ENCODE peak calls at places on chromosomes 5 and 9, in nine cellular contexts. G, U, Y, V, M, O, W, R and C are unnamed samples.

GRCh38 chr5:80935811-80936385 is 24.3 kb upstream of the RASGRF2 start:
- DNase-seq in G (no peak), U (no peak), Y (no peak), V (peak), M (no peak), O (no peak), W (no peak), R (no peak), C (no peak)

GRCh38 chr9:70085241-70085640 is 41.6 kb downstream of the MAMDC2 start:
- DNase-seq in G (peak), U (no peak), Y (no peak), V (no peak), M (peak), O (peak), W (no peak), R (peak), C (no peak)

GRCh38 chr5:171660438-171660837 is 125.2 kb upstream of the SMIM23 start:
- DNase-seq in G (no peak), U (no peak), Y (no peak), V (no peak), M (no peak), O (no peak), W (no peak), R (no peak), C (no peak)

GRCh38 chr9:127035423-127035822 is 87.0 kb downstream of the ANGPTL2 start:
- DNase-seq in G (peak), U (no peak), Y (peak), V (no peak), M (no peak), O (no peak), W (no peak), R (no peak), C (no peak)

GRCh38 chr9:128523199-128523925 is 18.8 kb downstream of the GLE1 start:
- DNase-seq in G (peak), U (no peak), Y (no peak), V (peak), M (no peak), O (peak), W (no peak), R (peak), C (peak)

GRCh38 chr5:150672237-150672883 is 11.3 kb downstream of the MYOZ3 start:
- DNase-seq in G (no peak), U (no peak), Y (peak), V (peak), M (no peak), O (no peak), W (no peak), R (peak), C (no peak)

GRCh38 chr5:68319316-68320093 is 103.9 kb downstream of the PIK3R1 start:
- DNase-seq in G (peak), U (no peak), Y (no peak), V (no peak), M (no peak), O (peak), W (no peak), R (peak), C (no peak)

GRCh38 chr5:151825445-151825844 is 53.7 kb downstream of the G3BP1 start:
- DNase-seq in G (peak), U (no peak), Y (no peak), V (peak), M (peak), O (peak), W (no peak), R (peak), C (peak)